ENCODE peak calls at places on chromosomes 5 and 9, in ten cellular contexts. P is cardiac fibroblast, N is NCI-H1092, T is ureter, U is uterus, C is cardiac septum, H is H7, Z is NT2/D1, O is AG04449, E is PC-3. I is an unnamed sample.

GRCh38 chr5:103435136-103435914 is 127.3 kb downstream of the NUDT12 start:
- DNase-seq in P (peak), N (no peak), T (no peak), U (no peak), C (no peak), H (no peak), Z (no peak), O (no peak), E (no peak), I (no peak)

GRCh38 chr5:111254613-111255012 is 30.4 kb downstream of the CAMK4 start:
- DNase-seq in P (peak), N (peak), T (no peak), U (no peak), C (no peak), H (no peak), Z (no peak), O (no peak), E (no peak), I (no peak)

GRCh38 chr9:130555968-130556367 is 23.4 kb upstream of the FUBP3 start:
- DNase-seq in P (peak), N (no peak), T (no peak), U (no peak), C (no peak), H (no peak), Z (no peak), O (no peak), E (peak), I (no peak)

GRCh38 chr5:116135344-116135743 is 50.5 kb downstream of the COMMD10 start:
- DNase-seq in P (no peak), N (no peak), T (no peak), U (no peak), C (no peak), H (no peak), Z (no peak), O (no peak), E (no peak), I (no peak)

GRCh38 chr9:21779397-21779796 is 23.0 kb upstream of the MTAP start:
- DNase-seq in P (peak), N (no peak), T (no peak), U (no peak), C (no peak), H (no peak), Z (no peak), O (no peak), E (peak), I (no peak)

GRCh38 chr5:39986614-39987013 is 561.8 kb upstream of the DAB2 start:
- DNase-seq in P (peak), N (no peak), T (no peak), U (no peak), C (no peak), H (no peak), Z (no peak), O (no peak), E (peak), I (no peak)

GRCh38 chr9:87714819-87715218 is 11.1 kb upstream of the CTSL start:
- DNase-seq in P (peak), N (no peak), T (peak), U (peak), C (no peak), H (no peak), Z (no peak), O (peak), E (peak), I (no peak)

GRCh38 chr5:29321591-29321990 is 1871.9 kb upstream of the CDH6 start:
- DNase-seq in P (no peak), N (no peak), T (no peak), U (no peak), C (no peak), H (no peak), Z (no peak), O (no peak), E (no peak), I (no peak)

GRCh38 chr5:75536147-75536546 is 24.5 kb downstream of the POLK start:
- DNase-seq in P (no peak), N (no peak), T (no peak), U (no peak), C (no peak), H (no peak), Z (no peak), O (no peak), E (no peak), I (no peak)

GRCh38 chr9:137315581-137316011 is 13.5 kb upstream of the NRARP start:
- DNase-seq in P (no peak), N (no peak), T (no peak), U (no peak), C (no peak), H (peak), Z (no peak), O (no peak), E (no peak), I (no peak)

GRCh38 chr5:81417052-81417451 is 23.1 kb upstream of the ACOT12 start:
- DNase-seq in P (peak), N (no peak), T (no peak), U (no peak), C (no peak), H (no peak), Z (no peak), O (no peak), E (no peak), I (no peak)

GRCh38 chr5:55763736-55764420 is 26.0 kb downstream of the DDX4 start:
- DNase-seq in P (no peak), N (no peak), T (no peak), U (no peak), C (no peak), H (no peak), Z (no peak), O (no peak), E (no peak), I (no peak)

GRCh38 chr5:91144491-91145232 is 238.5 kb downstream of the ARRDC3 start:
- DNase-seq in P (no peak), N (no peak), T (no peak), U (no peak), C (no peak), H (no peak), Z (no peak), O (no peak), E (no peak), I (no peak)

GRCh38 chr9:89505048-89505447 is 7.1 kb upstream of the SEMA4D start:
- DNase-seq in P (no peak), N (no peak), T (no peak), U (no peak), C (no peak), H (peak), Z (no peak), O (no peak), E (no peak), I (no peak)

GRCh38 chr5:160169326-160169725 is 50.1 kb upstream of the PWWP2A start:
- DNase-seq in P (peak), N (no peak), T (no peak), U (peak), C (no peak), H (no peak), Z (no peak), O (peak), E (no peak), I (no peak)

I was measured in NK-92 treated with Interleukin-12 subunit alpha and Interleukin-12 subunit beta, amount 100 ng/mL, for 24 hours.